ENCODE peak calls at places on chromosomes 13 and 19, in four cellular contexts. Z is activated T-cell treated with anti-CD3 and anti-CD28 coated beads, Interleukin-2, amount 50 U/mL, for 72 hours; Q is Peyer's patch; B is CD4-positive, CD25-positive, alpha-beta regulatory T cell. P is an unnamed sample.

GRCh38 chr13:49098771-49099512 is 121.2 kb upstream of the MLNR start:
- DNase-seq in Z (no peak), Q (no peak), B (no peak), P (peak; percentile 65)

GRCh38 chr13:40318366-40318765 is 348.1 kb downstream of the FOXO1 start:
- DNase-seq in Z (peak; percentile 7), Q (no peak), B (no peak), P (peak; percentile 18)

GRCh38 chr13:48741377-48741776 is 87.6 kb downstream of the CYSLTR2 start:
- DNase-seq in Z (no peak), Q (no peak), B (no peak), P (no peak)

GRCh38 chr19:46614114-46614701 is 10.7 kb downstream of the PTGIR start:
- DNase-seq in Z (peak; percentile 85), Q (peak; percentile 87), B (peak; percentile 69), P (peak; percentile 77)

GRCh38 chr19:6826281-6826920 is 53.9 kb downstream of the VAV1 start:
- DNase-seq in Z (no peak), Q (no peak), B (no peak), P (no peak)

GRCh38 chr13:99895428-99895998 is 76.1 kb downstream of the ZIC5 start:
- DNase-seq in Z (peak; percentile 11), Q (no peak), B (no peak), P (no peak)

GRCh38 chr19:16420781-16421386 is 50.9 kb downstream of the EPS15L1 start:
- DNase-seq in Z (no peak), Q (no peak), B (no peak), P (no peak)

GRCh38 chr19:37217855-37218591 is at the start of gene ZNF383:
- DNase-seq in Z (peak; percentile 90), Q (peak; percentile 90), B (peak; percentile 67), P (peak; percentile 91)

GRCh38 chr13:98619556-98619955 is 42.6 kb upstream of the STK24 start:
- DNase-seq in Z (no peak), Q (no peak), B (no peak), P (no peak)

GRCh38 chr13:105778196-105778595 is 757.3 kb downstream of the EFNB2 start:
- DNase-seq in Z (no peak), Q (no peak), B (no peak), P (no peak)

GRCh38 chr19:56404705-56405056 is 549 bp downstream of the ZNF583 start:
- DNase-seq in Z (peak; percentile 1), Q (no peak), B (no peak), P (no peak)

GRCh38 chr19:45767410-45767880 is 1.6 kb downstream of the SIX5 start:
- DNase-seq in Z (no peak), Q (peak; percentile 72), B (no peak), P (peak; percentile 32)

P was measured in small intestine.